ENCODE peak calls at places on chromosomes 3 and 15, in ten cellular contexts. D, C, N, B, F, Z, K, T, E and P are unnamed samples.

GRCh38 chr3:61627768-61628185 is 66.4 kb downstream of the PTPRG start:
- DNase-seq in D (no peak), T (no peak), Z (no peak), N (no peak), E (peak), B (peak), C (peak), K (no peak), F (peak), P (no peak)

GRCh38 chr3:9175421-9175820 is 74.0 kb downstream of the SRGAP3 start:
- DNase-seq in N (no peak), Z (no peak), C (peak), F (no peak), E (no peak), D (peak), T (peak), B (no peak), K (no peak), P (no peak)

GRCh38 chr3:23113455-23114171 is 89.5 kb upstream of the UBE2E2 start:
- DNase-seq in C (peak), Z (no peak), D (no peak), K (no peak), T (no peak), B (peak), E (peak), F (no peak), N (no peak), P (no peak)

GRCh38 chr3:79284781-79285180 is 483.0 kb downstream of the ROBO1 start:
- DNase-seq in B (no peak), Z (no peak), T (no peak), D (no peak), F (no peak), N (no peak), E (no peak), C (no peak), K (no peak), P (no peak)

GRCh38 chr3:129836381-129837056 is 57.0 kb downstream of the TMCC1 start:
- DNase-seq in E (peak), K (no peak), C (no peak), N (no peak), B (no peak), Z (no peak), F (no peak), T (no peak), D (no peak), P (no peak)

GRCh38 chr15:63502843-63503738 is 1.3 kb upstream of the USP3 start:
- DNase-seq in N (peak), T (no peak), B (peak), F (peak), K (peak), C (peak), E (peak), D (no peak), Z (peak), P (peak)

GRCh38 chr15:62737551-62737950 is 305.0 kb upstream of the TPM1 start:
- DNase-seq in K (no peak), T (no peak), F (no peak), C (no peak), Z (no peak), D (no peak), E (no peak), N (no peak), B (peak), P (no peak)

GRCh38 chr3:54185740-54186139 is 63.4 kb downstream of the CACNA2D3 start:
- DNase-seq in E (no peak), F (no peak), K (no peak), Z (no peak), B (no peak), N (no peak), C (no peak), T (no peak), D (no peak), P (no peak)

GRCh38 chr3:170485294-170485693 is 66.6 kb downstream of the CLDN11 start:
- DNase-seq in E (no peak), C (no peak), T (no peak), Z (no peak), B (no peak), K (no peak), F (no peak), N (no peak), D (no peak), P (no peak)

GRCh38 chr3:41580274-41580959 is 381.1 kb downstream of the CTNNB1 start:
- DNase-seq in F (no peak), D (no peak), B (peak), K (no peak), E (no peak), N (no peak), Z (no peak), T (no peak), C (no peak), P (peak)

GRCh38 chr15:101538177-101538576 is 48.7 kb upstream of the PCSK6 start:
- DNase-seq in T (peak), B (no peak), C (no peak), E (no peak), Z (no peak), F (no peak), D (no peak), N (no peak), K (no peak), P (no peak)

GRCh38 chr15:29924750-29925149 is 102.5 kb upstream of the TJP1 start:
- DNase-seq in C (peak), D (peak), F (no peak), T (peak), B (peak), K (no peak), Z (no peak), E (peak), N (peak), P (no peak)

GRCh38 chr3:52090131-52090548 is 33.8 kb upstream of the DUSP7 start:
- DNase-seq in K (no peak), E (peak), C (peak), N (no peak), T (no peak), D (peak), F (no peak), B (peak), Z (no peak), P (no peak)

GRCh38 chr3:183309276-183309675 is 56.2 kb downstream of the B3GNT5 start:
- DNase-seq in K (no peak), Z (no peak), B (no peak), T (no peak), C (no peak), N (no peak), E (no peak), F (peak), D (no peak), P (no peak)

GRCh38 chr15:67784057-67784781 is 41.1 kb upstream of the SKOR1 start:
- DNase-seq in B (no peak), D (no peak), C (no peak), E (no peak), Z (no peak), T (no peak), N (no peak), K (peak), F (no peak), P (peak)

GRCh38 chr15:52730163-52730562 is 51.0 kb upstream of the ATOSA start:
- DNase-seq in C (peak), T (no peak), E (peak), Z (no peak), F (no peak), D (no peak), K (peak), B (no peak), N (no peak), P (no peak)

GRCh38 chr3:30915782-30916181 is 21.3 kb upstream of the GADL1 start:
- DNase-seq in E (no peak), D (no peak), N (no peak), F (no peak), C (no peak), B (no peak), T (no peak), Z (no peak), K (no peak), P (no peak)

GRCh38 chr3:119627461-119627860 is 29.8 kb downstream of the PLA1A start:
- DNase-seq in D (no peak), K (no peak), E (no peak), C (no peak), T (no peak), F (peak), B (no peak), Z (no peak), N (no peak), P (no peak)

GRCh38 chr15:41584636-41585139 is 25.7 kb downstream of the TYRO3 start:
- DNase-seq in K (no peak), F (no peak), Z (no peak), D (no peak), T (no peak), B (peak), N (no peak), E (no peak), C (no peak), P (no peak)

GRCh38 chr3:191356586-191357439 is 26.5 kb upstream of the UTS2B start:
- DNase-seq in E (peak), F (no peak), Z (no peak), K (no peak), N (no peak), D (peak), T (no peak), C (peak), B (peak), P (no peak)

GRCh38 chr15:66254364-66255292 is 1.1 kb upstream of the MEGF11 start:
- DNase-seq in C (no peak), D (no peak), F (no peak), N (peak), E (no peak), Z (no peak), T (no peak), K (no peak), B (no peak), P (no peak)

GRCh38 chr3:133989931-133990702 is 39.6 kb downstream of the SLCO2A1 start:
- DNase-seq in C (no peak), T (no peak), B (no peak), K (no peak), N (no peak), D (no peak), Z (no peak), F (no peak), E (no peak), P (no peak)
- TF ChIP-seq CTCF in C (no peak), T (no peak), B (no peak), K (no peak), N (no peak), D (no peak), Z (no peak), F (no peak), E (no peak), P (no peak)

GRCh38 chr15:70362911-70363310 is 265.2 kb upstream of the TLE3 start:
- DNase-seq in Z (no peak), B (peak), T (peak), C (peak), E (peak), K (no peak), D (no peak), N (peak), F (peak), P (peak)
- TF ChIP-seq CTCF in Z (peak), B (peak), T (peak), C (peak), E (peak), K (peak), D (peak), N (peak), F (peak), P (peak)

GRCh38 chr3:190326930-190327329 is 4.7 kb upstream of the CLDN1 start:
- DNase-seq in N (no peak), F (no peak), C (no peak), Z (no peak), K (no peak), D (no peak), B (peak), T (no peak), E (peak), P (no peak)
- TF ChIP-seq CTCF in N (no peak), F (no peak), C (no peak), Z (no peak), K (no peak), D (no peak), B (no peak), T (no peak), E (no peak), P (no peak)

GRCh38 chr3:38138347-38139190 is at the start of gene MYD88:
- DNase-seq in Z (peak), D (no peak), C (peak), E (peak), B (peak), K (no peak), F (peak), T (peak), N (peak), P (peak)
- TF ChIP-seq CTCF in Z (no peak), D (no peak), C (no peak), E (peak), B (peak), K (no peak), F (no peak), T (peak), N (no peak), P (no peak)